ENCODE peak calls at places on chromosomes 16 and 17, in five cellular contexts. O is prostate gland, J is stomach, B is GM23338, Q is SK-N-SH. F is an unnamed sample.

GRCh38 chr17:19502517-19502916 is 31.1 kb upstream of the SLC47A1 start:
- DNase-seq in Q (no peak), J (no peak), B (no peak), O (no peak), F (no peak)

GRCh38 chr17:65231662-65232335 is 94.6 kb downstream of the RGS9 start:
- DNase-seq in O (peak), J (peak), Q (peak), B (peak), F (no peak)

GRCh38 chr17:55577011-55577586 is 65.8 kb upstream of the SMIM36 start:
- DNase-seq in O (no peak), B (no peak), Q (no peak), J (no peak), F (no peak)

GRCh38 chr17:13024526-13025263 is 6.9 kb upstream of the ELAC2 start:
- DNase-seq in J (peak), Q (peak), B (peak), O (peak), F (peak)

GRCh38 chr16:89395150-89396142 is 94.9 kb downstream of the ANKRD11 start:
- DNase-seq in B (no peak), O (peak), J (peak), Q (peak), F (no peak)

GRCh38 chr17:237406-237955 is 56.0 kb upstream of the DOC2B start:
- DNase-seq in B (peak), Q (no peak), O (no peak), J (no peak), F (no peak)

GRCh38 chr16:57862698-57863433 is 60.6 kb upstream of the KIFC3 start:
- DNase-seq in B (peak), J (no peak), O (no peak), Q (no peak), F (no peak)

GRCh38 chr17:29018788-29019474 is 13.1 kb upstream of the SEZ6 start:
- DNase-seq in Q (no peak), O (no peak), J (no peak), B (no peak), F (no peak)

GRCh38 chr16:49562228-49562627 is 188.6 kb downstream of the C16orf78 start:
- DNase-seq in O (no peak), Q (no peak), J (no peak), B (no peak), F (no peak)

GRCh38 chr16:2237552-2238395 is 1.5 kb downstream of the DNASE1L2 start:
- DNase-seq in J (no peak), B (peak), O (no peak), Q (peak), F (peak)

GRCh38 chr16:2236362-2237075 is at the start of gene DNASE1L2:
- DNase-seq in J (peak), Q (peak), B (peak), O (no peak), F (peak)

GRCh38 chr16:2235695-2236361 is 416 bp upstream of the DNASE1L2 start:
- DNase-seq in B (no peak), Q (no peak), O (no peak), J (no peak), F (no peak)

GRCh38 chr16:2238396-2239230 is 2.4 kb downstream of the DNASE1L2 start:
- DNase-seq in Q (peak), J (no peak), B (peak), O (no peak), F (no peak)

GRCh38 chr16:2237076-2237551 is 870 bp downstream of the DNASE1L2 start:
- DNase-seq in J (no peak), Q (no peak), B (no peak), O (no peak), F (no peak)
- TF ChIP-seq POLR2AphosphoS5 in J (no peak), Q (no peak), B (no peak), O (no peak), F (no peak)

DNA sequence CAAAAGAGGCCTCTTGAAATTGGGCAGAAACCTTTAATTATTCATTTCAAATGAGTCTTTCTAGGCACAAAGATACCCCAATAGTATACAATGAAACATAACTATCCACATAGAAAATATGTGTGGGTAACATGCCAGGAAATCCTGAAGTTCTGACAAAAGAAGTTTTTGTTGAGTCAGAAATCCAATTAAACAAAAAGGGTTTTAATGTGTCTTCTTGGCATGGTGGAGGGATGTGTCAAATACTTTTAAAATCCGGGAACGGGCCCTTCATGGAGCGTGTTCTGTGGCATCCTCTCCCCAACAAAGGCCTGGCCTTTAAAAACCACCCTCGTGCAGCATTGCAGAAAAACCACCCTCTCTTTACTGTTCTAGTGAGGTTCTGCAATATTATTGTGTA is 14.2 kb downstream of the CDRT4 start:
- DNase-seq in O (no peak), J (no peak), B (no peak), Q (no peak), F (no peak)
- H3K27ac ChIP-seq in O (no peak), J (no peak), B (no peak), Q (peak), F (peak)

GRCh38 chr16:30876867-30877266 is 17.0 kb downstream of the BCL7C start:
- DNase-seq in Q (peak), B (peak), J (no peak), O (no peak), F (no peak)
- TF ChIP-seq POLR2AphosphoS5 in Q (no peak), B (no peak), J (no peak), O (no peak), F (no peak)

DNA sequence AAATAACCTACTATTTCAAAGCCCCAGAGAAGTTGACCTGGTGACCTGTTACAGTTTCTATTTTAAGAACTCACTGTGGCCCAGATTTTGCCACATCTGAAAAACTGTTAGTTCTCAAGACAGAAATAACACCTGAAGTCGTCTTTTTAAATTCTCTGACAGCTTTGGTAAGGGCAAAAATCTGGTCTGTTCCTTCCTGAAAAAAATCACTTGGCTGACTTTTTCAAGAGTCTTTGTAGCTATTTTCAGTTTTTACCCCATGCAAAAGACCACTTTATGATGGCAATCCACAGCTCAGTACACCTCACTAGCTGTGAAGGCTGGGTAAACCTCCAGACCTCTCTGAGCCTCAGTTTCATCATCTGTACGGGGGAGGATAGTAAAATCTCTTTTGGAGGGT is 60.7 kb upstream of the SREBF1 start:
- DNase-seq in B (no peak), J (no peak), Q (no peak), O (no peak), F (no peak)
- H3K27ac ChIP-seq in B (no peak), J (no peak), Q (no peak), O (no peak), F (no peak)

GRCh38 chr16:55040366-55041086 is 109.9 kb downstream of the IRX5 start:
- DNase-seq in B (no peak), O (no peak), Q (no peak), J (no peak), F (no peak)
- TF ChIP-seq POLR2AphosphoS5 in B (no peak), O (no peak), Q (no peak), J (no peak), F (no peak)

GRCh38 chr16:22052985-22053384 is 39.4 kb upstream of the VWA3A start:
- DNase-seq in J (no peak), B (no peak), Q (no peak), O (no peak), F (no peak)

GRCh38 chr16:22053921-22054341 is 38.4 kb upstream of the VWA3A start:
- DNase-seq in J (no peak), O (no peak), B (no peak), Q (no peak), F (no peak)

GRCh38 chr16:22054847-22055590 is 37.3 kb upstream of the VWA3A start:
- DNase-seq in O (no peak), J (no peak), B (no peak), Q (no peak), F (no peak)

GRCh38 chr16:22055881-22056280 is 36.5 kb upstream of the VWA3A start:
- DNase-seq in O (no peak), Q (no peak), J (no peak), B (peak), F (no peak)

DNA sequence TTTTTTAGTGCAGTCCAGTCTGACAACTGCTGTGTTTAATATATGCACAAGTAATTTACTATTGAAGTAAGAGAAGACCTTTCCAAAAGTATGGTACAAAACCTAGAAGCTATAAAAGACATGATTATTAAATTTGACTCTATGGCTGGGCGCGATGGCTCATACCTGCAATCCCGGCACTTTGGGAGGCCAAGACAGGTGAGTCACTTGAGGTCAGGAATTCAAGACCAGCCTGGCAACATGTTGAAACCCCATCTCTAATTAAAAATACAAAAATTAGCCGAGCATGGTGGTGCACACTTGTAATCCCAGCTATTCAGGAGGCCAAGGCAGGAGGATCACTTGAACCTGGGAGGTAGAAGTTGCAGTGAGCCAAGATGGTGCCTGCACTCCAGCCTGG is 41.4 kb upstream of the VWA3A start:
- DNase-seq in J (no peak), B (no peak), O (no peak), Q (no peak), F (no peak)
- H3K27ac ChIP-seq in J (no peak), B (no peak), O (no peak), Q (no peak), F (no peak)

F was measured in upper lobe of left lung.